ENCODE peak calls at places on chromosomes 6 and 20, in four cellular contexts. I is endothelial cell of umbilical vein, F is NCI-H1092 treated with DMSO at 0.1 percent for 48 hours, D is SJCRH30. H is an unnamed sample.

GRCh38 chr6:42046491-42047219 is 3.7 kb upstream of the TAF8 start:
- DNase-seq in I (peak), F (no peak), D (no peak), H (no peak)

GRCh38 chr6:169859978-169860703 is 108.7 kb downstream of the ERMARD start:
- DNase-seq in I (no peak), F (no peak), D (no peak), H (no peak)

GRCh38 chr6:155599571-155599970 is 143.9 kb upstream of the NOX3 start:
- DNase-seq in I (no peak), F (no peak), D (no peak), H (no peak)

GRCh38 chr20:17644451-17644850 is 37.6 kb downstream of the RRBP1 start:
- DNase-seq in I (no peak), F (peak), D (no peak), H (no peak)

GRCh38 chr6:146339716-146340115 is 203.9 kb upstream of the RAB32 start:
- DNase-seq in I (peak), F (no peak), D (no peak), H (no peak)

GRCh38 chr20:8287328-8287727 is 155.3 kb downstream of the PLCB1 start:
- DNase-seq in I (no peak), F (no peak), D (no peak), H (no peak)

GRCh38 chr6:28794175-28795002 is 129.4 kb downstream of the TRIM27 start:
- DNase-seq in I (peak), F (no peak), D (no peak), H (no peak)

GRCh38 chr6:154410619-154411044 is 54.0 kb upstream of the IPCEF1 start:
- DNase-seq in I (peak), F (peak), D (peak), H (no peak)

GRCh38 chr6:131779304-131779703 is 28.5 kb upstream of the ENPP1 start:
- DNase-seq in I (no peak), F (no peak), D (no peak), H (no peak)

GRCh38 chr6:113684382-113684901 is 172.7 kb upstream of the MARCKS start:
- DNase-seq in I (peak), F (no peak), D (no peak), H (no peak)

GRCh38 chr6:110319843-110320242 is 38.3 kb downstream of the METTL24 start:
- DNase-seq in I (no peak), F (no peak), D (no peak), H (no peak)

GRCh38 chr6:52573295-52573694 is 3.6 kb downstream of the TRAM2 start:
- DNase-seq in I (peak), F (no peak), D (peak), H (no peak)

GRCh38 chr20:57802877-57803717 is 93.3 kb upstream of the PMEPA1 start:
- DNase-seq in I (no peak), F (no peak), D (no peak), H (no peak)

GRCh38 chr6:81834141-81834621 is 81.7 kb upstream of the TENT5A start:
- DNase-seq in I (no peak), F (no peak), D (no peak), H (no peak)

GRCh38 chr20:4730782-4731181 is 9.1 kb downstream of the PRND start:
- DNase-seq in I (peak), F (no peak), D (no peak), H (no peak)

GRCh38 chr6:10824819-10825218 is 13.5 kb downstream of the MAK start:
- DNase-seq in I (no peak), F (no peak), D (no peak), H (no peak)

GRCh38 chr6:12113190-12113578 is 101.1 kb downstream of the HIVEP1 start:
- DNase-seq in I (peak), F (no peak), D (no peak), H (no peak)

GRCh38 chr6:36615018-36615761 is 21.0 kb downstream of the SRSF3 start:
- DNase-seq in I (peak), F (peak), D (peak), H (no peak)

GRCh38 chr6:108942556-108943492 is 94.6 kb downstream of the ARMC2 start:
- DNase-seq in I (no peak), F (no peak), D (no peak), H (no peak)

GRCh38 chr20:32140603-32141002 is 31.1 kb downstream of the TM9SF4 start:
- DNase-seq in I (no peak), F (no peak), D (no peak), H (no peak)

GRCh38 chr6:37882724-37883413 is 63.3 kb downstream of the ZFAND3 start:
- DNase-seq in I (no peak), F (no peak), D (no peak), H (no peak)

GRCh38 chr20:62587757-62588402 is 54.4 kb upstream of the SLCO4A1 start:
- DNase-seq in I (peak), F (no peak), D (peak), H (no peak)

GRCh38 chr20:4602297-4602631 is 119.4 kb upstream of the PRND start:
- DNase-seq in I (no peak), F (no peak), D (no peak), H (no peak)

GRCh38 chr6:158060447-158061360 is 79.0 kb downstream of the SYNJ2 start:
- DNase-seq in I (peak), F (peak), D (no peak), H (peak)

GRCh38 chr6:154414021-154414813 is 57.6 kb upstream of the IPCEF1 start:
- DNase-seq in I (peak), F (no peak), D (peak), H (no peak)